ENCODE peak calls at places on chromosomes 5 and 9, in nine cellular contexts. One of them, this sample, is unnamed.

GRCh38 chr5:170630226-170630625 is 126.4 kb downstream of the KCNIP1 start:
- DNase-seq in right cardiac atrium: no peak
- DNase-seq in right atrium auricular region: no peak
- DNase-seq in tibial artery: peak; percentile 45
- DNase-seq in SJSA1: no peak
- DNase-seq in OCI-LY7: no peak
- DNase-seq in lung: no peak
- DNase-seq in DND-41: no peak
- DNase-seq in suprapubic skin: no peak
- DNase-seq in this sample: no peak

GRCh38 chr5:57822651-57823050 is 340.0 kb upstream of the ACTBL2 start:
- DNase-seq in suprapubic skin: no peak
- DNase-seq in right atrium auricular region: no peak
- DNase-seq in right cardiac atrium: no peak
- DNase-seq in SJSA1: no peak
- DNase-seq in tibial artery: no peak
- DNase-seq in OCI-LY7: no peak
- DNase-seq in lung: no peak
- DNase-seq in DND-41: no peak
- DNase-seq in this sample: no peak

GRCh38 chr5:156587012-156587411 is 260.0 kb downstream of the SGCD start:
- DNase-seq in right cardiac atrium: no peak
- DNase-seq in lung: no peak
- DNase-seq in right atrium auricular region: no peak
- DNase-seq in suprapubic skin: no peak
- DNase-seq in DND-41: no peak
- DNase-seq in tibial artery: no peak
- DNase-seq in OCI-LY7: no peak
- DNase-seq in SJSA1: no peak
- DNase-seq in this sample: no peak

GRCh38 chr5:154390746-154391359 is 54.9 kb upstream of the SAP30L start:
- DNase-seq in OCI-LY7: no peak
- DNase-seq in right cardiac atrium: no peak
- DNase-seq in tibial artery: no peak
- DNase-seq in SJSA1: no peak
- DNase-seq in suprapubic skin: no peak
- DNase-seq in DND-41: no peak
- DNase-seq in right atrium auricular region: no peak
- DNase-seq in lung: no peak
- DNase-seq in this sample: no peak

GRCh38 chr5:117461403-117461802 is 886.8 kb upstream of the SEMA6A start:
- DNase-seq in SJSA1: no peak
- DNase-seq in right atrium auricular region: no peak
- DNase-seq in right cardiac atrium: no peak
- DNase-seq in DND-41: no peak
- DNase-seq in suprapubic skin: no peak
- DNase-seq in OCI-LY7: no peak
- DNase-seq in tibial artery: no peak
- DNase-seq in lung: no peak
- DNase-seq in this sample: no peak

GRCh38 chr9:26357803-26358339 is 534.7 kb downstream of the CAAP1 start:
- DNase-seq in suprapubic skin: no peak
- DNase-seq in right atrium auricular region: no peak
- DNase-seq in right cardiac atrium: no peak
- DNase-seq in SJSA1: no peak
- DNase-seq in DND-41: no peak
- DNase-seq in tibial artery: no peak
- DNase-seq in lung: no peak
- DNase-seq in OCI-LY7: no peak
- DNase-seq in this sample: no peak

GRCh38 chr5:128538249-128539037 is 398 bp upstream of the FBN2 start:
- DNase-seq in right cardiac atrium: peak; percentile 38
- DNase-seq in lung: no peak
- DNase-seq in SJSA1: peak; percentile 26
- DNase-seq in suprapubic skin: no peak
- DNase-seq in OCI-LY7: no peak
- DNase-seq in right atrium auricular region: no peak
- DNase-seq in tibial artery: peak; percentile 60
- DNase-seq in DND-41: no peak
- DNase-seq in this sample: no peak

GRCh38 chr9:78146241-78146640 is 89.6 kb upstream of the CEP78 start:
- DNase-seq in suprapubic skin: no peak
- DNase-seq in OCI-LY7: no peak
- DNase-seq in right atrium auricular region: no peak
- DNase-seq in right cardiac atrium: no peak
- DNase-seq in SJSA1: no peak
- DNase-seq in tibial artery: no peak
- DNase-seq in lung: no peak
- DNase-seq in DND-41: no peak
- DNase-seq in this sample: no peak

GRCh38 chr9:71733176-71733575 is 35.1 kb downstream of the CEMIP2 start:
- DNase-seq in right cardiac atrium: no peak
- DNase-seq in DND-41: no peak
- DNase-seq in lung: no peak
- DNase-seq in OCI-LY7: no peak
- DNase-seq in right atrium auricular region: no peak
- DNase-seq in SJSA1: no peak
- DNase-seq in tibial artery: no peak
- DNase-seq in suprapubic skin: no peak
- DNase-seq in this sample: no peak

GRCh38 chr5:119031905-119032304 is 39.0 kb upstream of the DMXL1 start:
- DNase-seq in OCI-LY7: peak; percentile 76
- DNase-seq in lung: no peak
- DNase-seq in suprapubic skin: no peak
- DNase-seq in DND-41: no peak
- DNase-seq in right atrium auricular region: no peak
- DNase-seq in tibial artery: no peak
- DNase-seq in SJSA1: no peak
- DNase-seq in right cardiac atrium: no peak
- DNase-seq in this sample: no peak

GRCh38 chr5:143514915-143515314 is 111.4 kb upstream of the NR3C1 start:
- DNase-seq in tibial artery: no peak
- DNase-seq in right cardiac atrium: no peak
- DNase-seq in DND-41: no peak
- DNase-seq in lung: no peak
- DNase-seq in suprapubic skin: no peak
- DNase-seq in OCI-LY7: no peak
- DNase-seq in right atrium auricular region: no peak
- DNase-seq in SJSA1: no peak
- DNase-seq in this sample: no peak

GRCh38 chr5:43627028-43627427 is 24.0 kb downstream of the NNT start:
- DNase-seq in SJSA1: peak; percentile 48
- DNase-seq in right atrium auricular region: no peak
- DNase-seq in right cardiac atrium: peak; percentile 22
- DNase-seq in OCI-LY7: peak; percentile 31
- DNase-seq in tibial artery: no peak
- DNase-seq in lung: no peak
- DNase-seq in suprapubic skin: no peak
- DNase-seq in DND-41: peak; percentile 35
- DNase-seq in this sample: no peak

GRCh38 chr9:7439355-7439978 is 360.1 kb downstream of the DMAC1 start:
- DNase-seq in SJSA1: no peak
- DNase-seq in lung: no peak
- DNase-seq in OCI-LY7: no peak
- DNase-seq in tibial artery: no peak
- DNase-seq in DND-41: no peak
- DNase-seq in suprapubic skin: no peak
- DNase-seq in right cardiac atrium: no peak
- DNase-seq in right atrium auricular region: no peak
- DNase-seq in this sample: no peak

GRCh38 chr9:81490605-81491331 is 198.6 kb downstream of the TLE1 start:
- DNase-seq in OCI-LY7: no peak
- DNase-seq in right atrium auricular region: no peak
- DNase-seq in DND-41: no peak
- DNase-seq in suprapubic skin: no peak
- DNase-seq in tibial artery: no peak
- DNase-seq in SJSA1: peak; percentile 56
- DNase-seq in lung: no peak
- DNase-seq in right cardiac atrium: no peak
- DNase-seq in this sample: no peak

GRCh38 chr5:147490989-147491388 is 18.9 kb downstream of the DPYSL3 start:
- DNase-seq in right atrium auricular region: no peak
- DNase-seq in OCI-LY7: no peak
- DNase-seq in tibial artery: no peak
- DNase-seq in SJSA1: no peak
- DNase-seq in suprapubic skin: no peak
- DNase-seq in DND-41: no peak
- DNase-seq in lung: no peak
- DNase-seq in right cardiac atrium: no peak
- DNase-seq in this sample: no peak

GRCh38 chr9:94026816-94027215 is 57.4 kb upstream of the PTPDC1 start:
- DNase-seq in lung: no peak
- DNase-seq in right cardiac atrium: no peak
- DNase-seq in OCI-LY7: no peak
- DNase-seq in right atrium auricular region: no peak
- DNase-seq in DND-41: no peak
- DNase-seq in tibial artery: no peak
- DNase-seq in suprapubic skin: no peak
- DNase-seq in SJSA1: no peak
- DNase-seq in this sample: no peak

GRCh38 chr9:137113385-137114159 is 961 bp downstream of the DPP7 start:
- DNase-seq in suprapubic skin: peak; percentile 55
- DNase-seq in lung: no peak
- DNase-seq in right atrium auricular region: no peak
- DNase-seq in OCI-LY7: no peak
- DNase-seq in tibial artery: no peak
- DNase-seq in right cardiac atrium: no peak
- DNase-seq in SJSA1: no peak
- DNase-seq in DND-41: no peak
- DNase-seq in this sample: no peak

GRCh38 chr9:131757549-131757948 is 17.7 kb upstream of the RAPGEF1 start:
- DNase-seq in suprapubic skin: no peak
- DNase-seq in DND-41: no peak
- DNase-seq in right cardiac atrium: no peak
- DNase-seq in right atrium auricular region: no peak
- DNase-seq in lung: no peak
- DNase-seq in tibial artery: no peak
- DNase-seq in SJSA1: no peak
- DNase-seq in OCI-LY7: no peak
- DNase-seq in this sample: no peak

GRCh38 chr9:87194471-87194870 is 247.2 kb upstream of the GAS1 start:
- DNase-seq in DND-41: no peak
- DNase-seq in suprapubic skin: no peak
- DNase-seq in OCI-LY7: no peak
- DNase-seq in lung: no peak
- DNase-seq in tibial artery: no peak
- DNase-seq in right cardiac atrium: no peak
- DNase-seq in SJSA1: peak; percentile 90
- DNase-seq in right atrium auricular region: no peak
- DNase-seq in this sample: no peak

GRCh38 chr5:97192580-97193421 is 9.8 kb upstream of the RIOK2 start:
- DNase-seq in lung: no peak
- DNase-seq in DND-41: peak; percentile 95
- DNase-seq in right atrium auricular region: no peak
- DNase-seq in suprapubic skin: no peak
- DNase-seq in right cardiac atrium: no peak
- DNase-seq in OCI-LY7: peak; percentile 31
- DNase-seq in SJSA1: peak; percentile 9
- DNase-seq in tibial artery: no peak
- DNase-seq in this sample: no peak
- H3K4me3 ChIP-seq in lung: no peak overlapping the region
- H3K4me3 ChIP-seq in DND-41: no peak overlapping the region
- H3K4me3 ChIP-seq in right atrium auricular region: no peak overlapping the region
- H3K4me3 ChIP-seq in suprapubic skin: no peak overlapping the region
- H3K4me3 ChIP-seq in right cardiac atrium: no peak overlapping the region
- H3K4me3 ChIP-seq in OCI-LY7: peak overlapping the region; percentile 2
- H3K4me3 ChIP-seq in SJSA1: no peak overlapping the region
- H3K4me3 ChIP-seq in tibial artery: no peak overlapping the region
- H3K4me3 ChIP-seq in this sample: no peak overlapping the region

GRCh38 chr5:135340568-135340967 is 58.5 kb downstream of the MACROH2A1 start:
- DNase-seq in right atrium auricular region: no peak
- DNase-seq in suprapubic skin: peak; percentile 9
- DNase-seq in tibial artery: peak; percentile 5
- DNase-seq in DND-41: no peak
- DNase-seq in right cardiac atrium: no peak
- DNase-seq in lung: no peak
- DNase-seq in SJSA1: no peak
- DNase-seq in OCI-LY7: no peak
- DNase-seq in this sample: no peak
- H3K27ac ChIP-seq in right atrium auricular region: no peak overlapping the region
- H3K27ac ChIP-seq in suprapubic skin: no peak overlapping the region
- H3K27ac ChIP-seq in tibial artery: no peak overlapping the region
- H3K27ac ChIP-seq in DND-41: no peak overlapping the region
- H3K27ac ChIP-seq in right cardiac atrium: no peak overlapping the region
- H3K27ac ChIP-seq in lung: no peak overlapping the region
- H3K27ac ChIP-seq in SJSA1: no peak overlapping the region
- H3K27ac ChIP-seq in OCI-LY7: no peak overlapping the region
- H3K27ac ChIP-seq in this sample: no peak overlapping the region

GRCh38 chr9:127559247-127559680 is 52.8 kb upstream of the STXBP1 start:
- DNase-seq in tibial artery: no peak
- DNase-seq in right atrium auricular region: no peak
- DNase-seq in OCI-LY7: no peak
- DNase-seq in DND-41: no peak
- DNase-seq in SJSA1: no peak
- DNase-seq in right cardiac atrium: no peak
- DNase-seq in suprapubic skin: no peak
- DNase-seq in lung: no peak
- DNase-seq in this sample: no peak

GRCh38 chr9:127556871-127557270 is 55.2 kb upstream of the STXBP1 start:
- DNase-seq in tibial artery: no peak
- DNase-seq in OCI-LY7: no peak
- DNase-seq in suprapubic skin: no peak
- DNase-seq in SJSA1: no peak
- DNase-seq in right cardiac atrium: no peak
- DNase-seq in DND-41: no peak
- DNase-seq in lung: no peak
- DNase-seq in right atrium auricular region: no peak
- DNase-seq in this sample: no peak

GRCh38 chr9:127557466-127557869 is 54.6 kb upstream of the STXBP1 start:
- DNase-seq in right cardiac atrium: peak; percentile 59
- DNase-seq in DND-41: peak; percentile 64
- DNase-seq in lung: no peak
- DNase-seq in right atrium auricular region: no peak
- DNase-seq in SJSA1: peak; percentile 63
- DNase-seq in suprapubic skin: no peak
- DNase-seq in tibial artery: no peak
- DNase-seq in OCI-LY7: peak; percentile 20
- DNase-seq in this sample: no peak

GRCh38 chr9:127558581-127559246 is 53.4 kb upstream of the STXBP1 start:
- DNase-seq in suprapubic skin: no peak
- DNase-seq in OCI-LY7: no peak
- DNase-seq in tibial artery: no peak
- DNase-seq in lung: no peak
- DNase-seq in right cardiac atrium: no peak
- DNase-seq in SJSA1: no peak
- DNase-seq in right atrium auricular region: no peak
- DNase-seq in DND-41: no peak
- DNase-seq in this sample: no peak

GRCh38 chr9:127557998-127558546 is 54.0 kb upstream of the STXBP1 start:
- DNase-seq in lung: no peak
- DNase-seq in DND-41: no peak
- DNase-seq in SJSA1: peak; percentile 10
- DNase-seq in tibial artery: no peak
- DNase-seq in OCI-LY7: no peak
- DNase-seq in right atrium auricular region: no peak
- DNase-seq in right cardiac atrium: no peak
- DNase-seq in suprapubic skin: no peak
- DNase-seq in this sample: no peak
- H3K4me3 ChIP-seq in lung: no peak overlapping the region
- H3K4me3 ChIP-seq in DND-41: no peak overlapping the region
- H3K4me3 ChIP-seq in SJSA1: no peak overlapping the region
- H3K4me3 ChIP-seq in tibial artery: no peak overlapping the region
- H3K4me3 ChIP-seq in OCI-LY7: no peak overlapping the region
- H3K4me3 ChIP-seq in right atrium auricular region: no peak overlapping the region
- H3K4me3 ChIP-seq in right cardiac atrium: no peak overlapping the region
- H3K4me3 ChIP-seq in suprapubic skin: no peak overlapping the region
- H3K4me3 ChIP-seq in this sample: no peak overlapping the region

GRCh38 chr5:160469156-160470144 is 47.8 kb downstream of the PTTG1 start:
- DNase-seq in right cardiac atrium: no peak
- DNase-seq in SJSA1: no peak
- DNase-seq in OCI-LY7: no peak
- DNase-seq in lung: no peak
- DNase-seq in suprapubic skin: no peak
- DNase-seq in DND-41: no peak
- DNase-seq in tibial artery: no peak
- DNase-seq in right atrium auricular region: no peak
- DNase-seq in this sample: no peak
- H3K27ac ChIP-seq in right cardiac atrium: no peak overlapping the region
- H3K27ac ChIP-seq in SJSA1: no peak overlapping the region
- H3K27ac ChIP-seq in OCI-LY7: peak overlapping the region; percentile 72
- H3K27ac ChIP-seq in lung: no peak overlapping the region
- H3K27ac ChIP-seq in suprapubic skin: peak overlapping the region; percentile 44
- H3K27ac ChIP-seq in DND-41: peak overlapping the region; percentile 39
- H3K27ac ChIP-seq in tibial artery: no peak overlapping the region
- H3K27ac ChIP-seq in right atrium auricular region: no peak overlapping the region
- H3K27ac ChIP-seq in this sample: peak overlapping the region; percentile 22